ENCODE peak calls at places on chromosomes 2 and 18, in seven cellular contexts. V is bronchial epithelial cell, I is choroid plexus epithelial cell, J is brain microvascular endothelial cell, Y is A549, Z is fibroblast of lung, X is adrenal gland. W is an unnamed sample.

GRCh38 chr18:56333146-56333545 is 305.2 kb downstream of the TXNL1 start:
- DNase-seq in X (no peak), I (no peak), Z (no peak), V (no peak), Y (no peak), J (no peak), W (no peak)

GRCh38 chr2:46876741-46877384 is 38.7 kb downstream of the MCFD2 start:
- DNase-seq in I (peak; percentile 87), X (peak; percentile 75), Y (peak; percentile 91), Z (peak; percentile 84), V (peak; percentile 78), J (peak; percentile 78), W (no peak)

GRCh38 chr2:47344890-47345583 is 57.9 kb upstream of the MSH2 start:
- DNase-seq in Z (peak; percentile 73), V (peak; percentile 52), I (no peak), X (peak; percentile 93), J (peak; percentile 65), Y (peak; percentile 99), W (no peak)

GRCh38 chr2:72129676-72130340 is 17.9 kb downstream of the CYP26B1 start:
- DNase-seq in Z (no peak), J (no peak), I (no peak), X (no peak), Y (no peak), V (peak; percentile 52), W (no peak)

GRCh38 chr2:66581461-66582363 is 146.8 kb downstream of the MEIS1 start:
- DNase-seq in V (no peak), J (no peak), Y (no peak), Z (peak; percentile 70), X (peak; percentile 62), I (no peak), W (no peak)

GRCh38 chr2:236674646-236675045 is 105.0 kb downstream of the ACKR3 start:
- DNase-seq in J (no peak), Y (no peak), I (no peak), V (no peak), X (no peak), Z (no peak), W (no peak)

GRCh38 chr2:113407446-113408099 is 29.9 kb upstream of the ZNG1B start:
- DNase-seq in V (peak; percentile 73), Z (peak; percentile 9), X (no peak), Y (peak; percentile 62), I (peak; percentile 43), J (peak; percentile 26), W (no peak)

GRCh38 chr2:197198890-197199289 is 111.7 kb downstream of the ANKRD44 start:
- DNase-seq in J (no peak), I (no peak), Y (no peak), Z (no peak), X (peak; percentile 24), V (no peak), W (no peak)

GRCh38 chr2:64865073-64865830 is 123.9 kb upstream of the SLC1A4 start:
- DNase-seq in Z (peak; percentile 67), Y (peak; percentile 69), V (peak; percentile 53), I (peak; percentile 35), J (peak; percentile 43), X (peak; percentile 63), W (no peak)

GRCh38 chr2:54975175-54975574 is 75.1 kb downstream of the RTN4 start:
- DNase-seq in Z (no peak), J (no peak), X (no peak), Y (no peak), V (no peak), I (no peak), W (no peak)

GRCh38 chr2:234518986-234519642 is 22.2 kb upstream of the ARL4C start:
- DNase-seq in I (no peak), V (no peak), Z (no peak), Y (no peak), X (no peak), J (no peak), W (no peak)

GRCh38 chr2:69510204-69510603 is 73.0 kb upstream of the NFU1 start:
- DNase-seq in Y (no peak), V (no peak), X (no peak), J (no peak), Z (no peak), I (no peak), W (no peak)

GRCh38 chr2:66667288-66667780 is 232.4 kb downstream of the MEIS1 start:
- DNase-seq in V (no peak), X (no peak), Z (no peak), J (no peak), I (no peak), Y (no peak), W (no peak)

GRCh38 chr2:199441759-199442158 is 16.0 kb downstream of the SATB2 start:
- DNase-seq in J (no peak), V (no peak), X (no peak), Y (no peak), Z (no peak), I (no peak), W (no peak)

GRCh38 chr2:149955201-149955600 is 367.6 kb upstream of the MMADHC start:
- DNase-seq in V (no peak), X (no peak), J (no peak), Y (no peak), I (peak; percentile 11), Z (no peak), W (no peak)

GRCh38 chr2:239110595-239111048 is 262.7 kb downstream of the TWIST2 start:
- DNase-seq in J (no peak), X (no peak), Y (no peak), Z (peak; percentile 29), V (no peak), I (no peak), W (no peak)

GRCh38 chr2:131034122-131035051 is 58.9 kb downstream of the FAM168B start:
- DNase-seq in Z (no peak), X (no peak), Y (no peak), V (peak; percentile 51), J (no peak), I (peak; percentile 12), W (no peak)

GRCh38 chr2:220006152-220006551 is 378.7 kb downstream of the SLC4A3 start:
- DNase-seq in Z (peak; percentile 66), J (peak; percentile 63), Y (no peak), I (peak; percentile 80), X (peak; percentile 76), V (no peak), W (peak; percentile 54)

GRCh38 chr2:177338177-177338721 is 54.3 kb upstream of the AGPS start:
- DNase-seq in Z (peak; percentile 63), Y (peak; percentile 62), X (peak; percentile 16), V (peak; percentile 91), J (peak; percentile 67), I (peak; percentile 84), W (no peak)

GRCh38 chr2:139529045-139529444 is 748.9 kb upstream of the NXPH2 start:
- DNase-seq in Z (no peak), J (no peak), V (no peak), X (no peak), Y (no peak), I (peak; percentile 2), W (no peak)

DNA sequence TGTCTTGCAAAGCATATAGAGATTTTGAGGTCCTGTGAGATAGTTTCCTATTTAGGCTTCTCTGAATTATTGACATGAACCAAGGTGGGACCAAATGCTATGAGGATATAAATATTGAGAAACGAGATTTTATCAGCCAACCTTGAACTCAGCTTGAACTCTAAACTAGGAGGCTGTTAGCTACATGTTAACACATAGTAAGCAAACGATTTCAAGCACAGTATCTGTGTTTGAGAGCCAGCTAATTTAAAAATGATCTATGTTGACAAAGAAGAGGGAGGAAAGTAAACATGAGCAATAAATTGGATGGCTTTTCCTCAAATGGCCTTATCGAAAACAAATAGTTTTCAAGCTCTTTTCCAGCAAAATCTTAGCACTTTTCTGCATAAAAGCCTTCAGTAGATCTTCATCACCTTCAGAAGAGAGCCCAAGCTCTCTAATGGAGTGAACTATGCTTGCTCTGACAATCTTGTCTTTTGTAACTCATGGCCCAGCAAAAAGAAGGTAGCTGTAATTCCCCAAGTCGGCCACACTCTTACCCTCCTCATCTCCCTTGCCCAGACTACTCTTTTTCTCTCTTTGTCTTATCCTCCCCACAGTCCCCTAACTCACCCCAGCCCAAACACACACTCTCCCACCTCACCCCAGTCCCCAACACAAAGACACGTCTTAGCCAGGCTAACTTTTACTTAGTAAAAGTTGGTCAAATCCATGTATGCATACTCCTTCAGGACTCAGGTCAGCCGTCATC is 14.7 kb downstream of the CD28 start:
- DNase-seq in Z (no peak), I (no peak), J (no peak), X (no peak), Y (no peak), V (no peak), W (no peak)
- H3K4me3 ChIP-seq in Z (no peak overlapping the region), I (no peak overlapping the region), J (no peak overlapping the region), X (no peak overlapping the region), Y (no peak overlapping the region), V (no peak overlapping the region), W (no peak overlapping the region)

GRCh38 chr2:118310016-118310877 is 222.0 kb downstream of the INSIG2 start:
- DNase-seq in V (peak; percentile 28), Y (no peak), I (peak; percentile 53), Z (peak; percentile 53), X (no peak), J (peak; percentile 27), W (no peak)
- TF ChIP-seq CTCF in V (no peak), Y (no peak), I (no peak), Z (no peak), X (no peak), J (no peak), W (no peak)

DNA sequence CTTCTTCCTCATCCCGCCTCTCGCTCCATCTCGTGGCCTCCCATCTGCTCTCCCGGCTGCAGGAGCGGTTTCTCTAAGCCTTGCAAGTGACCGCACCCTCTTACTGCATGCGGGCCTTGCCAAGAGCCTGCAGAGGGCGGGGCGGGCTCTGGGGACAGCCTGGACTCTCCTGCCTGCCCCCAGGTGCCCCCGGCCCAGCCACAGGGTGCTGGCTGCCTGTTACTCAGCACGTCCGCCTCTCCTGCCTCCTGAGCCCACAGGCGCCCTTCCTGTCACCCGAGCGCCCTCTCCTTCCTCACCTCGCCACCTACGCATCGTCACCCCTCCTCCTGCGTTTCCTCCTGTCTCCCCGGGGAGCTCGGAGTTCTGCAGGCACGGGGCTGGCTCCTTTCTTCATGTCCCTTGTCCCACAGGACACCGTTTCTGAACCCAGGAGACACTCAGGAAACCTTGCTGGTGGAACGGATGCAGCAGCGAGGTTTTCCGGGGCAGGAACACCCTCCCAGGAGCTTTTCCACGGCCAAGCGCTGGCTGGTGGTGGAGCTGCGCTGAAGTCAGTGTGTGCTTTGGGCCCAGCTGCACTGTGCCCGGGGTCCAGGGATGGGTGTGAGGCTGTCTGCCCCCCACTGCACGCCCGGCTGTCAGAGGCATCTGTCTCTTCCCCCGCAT is 28.5 kb downstream of the HPCAL1 start:
- DNase-seq in J (no peak), V (no peak), Y (peak; percentile 81), I (no peak), X (peak; percentile 42), Z (peak; percentile 37), W (no peak)
- H3K4me3 ChIP-seq in J (no peak overlapping the region), V (no peak overlapping the region), Y (peak overlapping the region; percentile 25), I (no peak overlapping the region), X (no peak overlapping the region), Z (no peak overlapping the region), W (no peak overlapping the region)

DNA sequence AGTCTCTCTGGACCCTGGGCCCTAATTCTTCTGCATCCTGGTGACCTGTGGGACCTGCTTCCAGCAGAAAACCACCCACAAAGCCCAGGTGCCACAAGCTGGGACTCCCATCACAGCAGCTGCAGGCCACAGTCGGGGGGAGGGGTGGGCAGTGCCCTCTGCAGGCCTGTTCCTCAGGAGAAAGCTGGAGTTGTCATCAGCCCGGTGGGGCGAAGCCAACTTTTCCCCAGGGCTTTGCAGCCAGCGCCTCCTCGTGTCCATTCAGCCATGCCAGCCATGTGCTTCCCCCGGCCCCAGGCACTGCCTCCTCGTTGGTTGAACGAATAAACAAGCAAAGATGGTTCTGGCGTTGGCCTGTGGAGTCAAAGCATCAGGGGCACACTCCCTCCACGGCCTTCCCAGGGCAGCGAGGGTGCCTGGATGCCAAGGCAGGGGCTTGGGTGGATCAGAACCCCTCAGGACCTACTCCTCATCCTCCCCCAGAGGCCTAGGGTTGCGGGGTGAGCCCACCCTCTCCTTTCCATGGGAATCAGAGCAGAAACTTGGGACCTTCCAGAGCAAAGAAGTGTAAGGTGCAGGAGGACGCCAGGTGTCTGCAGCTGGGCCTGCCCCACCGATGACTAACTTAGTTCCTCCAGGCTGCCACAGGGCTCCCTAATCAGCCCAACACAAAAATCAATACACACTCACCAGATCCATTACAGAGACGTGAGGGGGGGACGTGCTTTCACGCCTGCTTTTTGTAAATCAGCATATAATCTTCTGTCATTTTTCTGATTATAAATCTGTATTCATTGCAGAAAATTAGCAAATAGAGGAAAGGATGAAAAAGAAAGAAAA is 75.7 kb upstream of the RAB6C start:
- DNase-seq in J (no peak), V (no peak), I (no peak), X (no peak), Z (no peak), Y (peak; percentile 22), W (no peak)
- TF ChIP-seq CTCF in J (no peak), V (no peak), I (no peak), X (no peak), Z (no peak), Y (no peak), W (no peak)